ENCODE peak calls at places on chromosomes 3 and 15, in nine cellular contexts. One of them, this sample, is unnamed.

GRCh38 chr15:57312323-57313133 is 63.8 kb upstream of the CGNL1 start:
- DNase-seq in body of pancreas: no peak
- DNase-seq in fibroblast of lung: no peak
- DNase-seq in OCI-LY7: no peak
- DNase-seq in right cardiac atrium: peak; percentile 56
- DNase-seq in heart left ventricle: no peak
- DNase-seq in tibial artery: no peak
- DNase-seq in mesendoderm: no peak
- DNase-seq in gastrocnemius medialis: peak; percentile 36
- DNase-seq in this sample: no peak

GRCh38 chr3:99856437-99857220 is 39.0 kb downstream of the CMSS1 start:
- DNase-seq in body of pancreas: no peak
- DNase-seq in fibroblast of lung: peak; percentile 45
- DNase-seq in OCI-LY7: no peak
- DNase-seq in right cardiac atrium: no peak
- DNase-seq in heart left ventricle: no peak
- DNase-seq in tibial artery: no peak
- DNase-seq in mesendoderm: no peak
- DNase-seq in gastrocnemius medialis: no peak
- DNase-seq in this sample: no peak

GRCh38 chr3:155441026-155441425 is 147.5 kb upstream of the STRIT1 start:
- DNase-seq in body of pancreas: no peak
- DNase-seq in fibroblast of lung: no peak
- DNase-seq in OCI-LY7: no peak
- DNase-seq in right cardiac atrium: no peak
- DNase-seq in heart left ventricle: no peak
- DNase-seq in tibial artery: no peak
- DNase-seq in mesendoderm: no peak
- DNase-seq in gastrocnemius medialis: no peak
- DNase-seq in this sample: no peak

GRCh38 chr15:67839358-67839928 is 402 bp downstream of the RNU6-1 start:
- DNase-seq in body of pancreas: no peak
- DNase-seq in fibroblast of lung: peak; percentile 32
- DNase-seq in OCI-LY7: peak; percentile 66
- DNase-seq in right cardiac atrium: no peak
- DNase-seq in heart left ventricle: no peak
- DNase-seq in tibial artery: no peak
- DNase-seq in mesendoderm: peak; percentile 66
- DNase-seq in gastrocnemius medialis: no peak
- DNase-seq in this sample: no peak

GRCh38 chr15:77905301-77905920 is 172.1 kb downstream of the TBC1D2B start:
- DNase-seq in body of pancreas: no peak
- DNase-seq in fibroblast of lung: no peak
- DNase-seq in OCI-LY7: no peak
- DNase-seq in right cardiac atrium: no peak
- DNase-seq in heart left ventricle: no peak
- DNase-seq in tibial artery: peak; percentile 14
- DNase-seq in mesendoderm: no peak
- DNase-seq in gastrocnemius medialis: no peak
- DNase-seq in this sample: no peak

GRCh38 chr3:8982509-8982908 is 19.2 kb upstream of the RAD18 start:
- DNase-seq in body of pancreas: no peak
- DNase-seq in fibroblast of lung: peak; percentile 52
- DNase-seq in OCI-LY7: no peak
- DNase-seq in right cardiac atrium: no peak
- DNase-seq in heart left ventricle: no peak
- DNase-seq in tibial artery: no peak
- DNase-seq in mesendoderm: no peak
- DNase-seq in gastrocnemius medialis: no peak
- DNase-seq in this sample: no peak

GRCh38 chr3:66115858-66116654 is 77.3 kb upstream of the MAGI1 start:
- DNase-seq in body of pancreas: peak; percentile 67
- DNase-seq in fibroblast of lung: peak; percentile 99
- DNase-seq in OCI-LY7: no peak
- DNase-seq in right cardiac atrium: peak; percentile 24
- DNase-seq in heart left ventricle: peak; percentile 66
- DNase-seq in tibial artery: peak; percentile 51
- DNase-seq in mesendoderm: peak; percentile 97
- DNase-seq in gastrocnemius medialis: peak; percentile 76
- DNase-seq in this sample: peak; percentile 34

GRCh38 chr15:31483053-31483923 is 156.7 kb downstream of the KLF13 start:
- DNase-seq in body of pancreas: no peak
- DNase-seq in fibroblast of lung: no peak
- DNase-seq in OCI-LY7: no peak
- DNase-seq in right cardiac atrium: peak; percentile 64
- DNase-seq in heart left ventricle: no peak
- DNase-seq in tibial artery: no peak
- DNase-seq in mesendoderm: no peak
- DNase-seq in gastrocnemius medialis: peak; percentile 5
- DNase-seq in this sample: no peak

GRCh38 chr3:25604107-25604805 is 60.5 kb downstream of the TOP2B start:
- DNase-seq in body of pancreas: no peak
- DNase-seq in fibroblast of lung: peak; percentile 97
- DNase-seq in OCI-LY7: no peak
- DNase-seq in right cardiac atrium: no peak
- DNase-seq in heart left ventricle: no peak
- DNase-seq in tibial artery: no peak
- DNase-seq in mesendoderm: peak; percentile 48
- DNase-seq in gastrocnemius medialis: no peak
- DNase-seq in this sample: no peak

GRCh38 chr3:105829229-105829628 is 39.6 kb downstream of the CBLB start:
- DNase-seq in body of pancreas: no peak
- DNase-seq in fibroblast of lung: no peak
- DNase-seq in OCI-LY7: no peak
- DNase-seq in right cardiac atrium: no peak
- DNase-seq in heart left ventricle: no peak
- DNase-seq in tibial artery: no peak
- DNase-seq in mesendoderm: no peak
- DNase-seq in gastrocnemius medialis: no peak
- DNase-seq in this sample: no peak

DNA sequence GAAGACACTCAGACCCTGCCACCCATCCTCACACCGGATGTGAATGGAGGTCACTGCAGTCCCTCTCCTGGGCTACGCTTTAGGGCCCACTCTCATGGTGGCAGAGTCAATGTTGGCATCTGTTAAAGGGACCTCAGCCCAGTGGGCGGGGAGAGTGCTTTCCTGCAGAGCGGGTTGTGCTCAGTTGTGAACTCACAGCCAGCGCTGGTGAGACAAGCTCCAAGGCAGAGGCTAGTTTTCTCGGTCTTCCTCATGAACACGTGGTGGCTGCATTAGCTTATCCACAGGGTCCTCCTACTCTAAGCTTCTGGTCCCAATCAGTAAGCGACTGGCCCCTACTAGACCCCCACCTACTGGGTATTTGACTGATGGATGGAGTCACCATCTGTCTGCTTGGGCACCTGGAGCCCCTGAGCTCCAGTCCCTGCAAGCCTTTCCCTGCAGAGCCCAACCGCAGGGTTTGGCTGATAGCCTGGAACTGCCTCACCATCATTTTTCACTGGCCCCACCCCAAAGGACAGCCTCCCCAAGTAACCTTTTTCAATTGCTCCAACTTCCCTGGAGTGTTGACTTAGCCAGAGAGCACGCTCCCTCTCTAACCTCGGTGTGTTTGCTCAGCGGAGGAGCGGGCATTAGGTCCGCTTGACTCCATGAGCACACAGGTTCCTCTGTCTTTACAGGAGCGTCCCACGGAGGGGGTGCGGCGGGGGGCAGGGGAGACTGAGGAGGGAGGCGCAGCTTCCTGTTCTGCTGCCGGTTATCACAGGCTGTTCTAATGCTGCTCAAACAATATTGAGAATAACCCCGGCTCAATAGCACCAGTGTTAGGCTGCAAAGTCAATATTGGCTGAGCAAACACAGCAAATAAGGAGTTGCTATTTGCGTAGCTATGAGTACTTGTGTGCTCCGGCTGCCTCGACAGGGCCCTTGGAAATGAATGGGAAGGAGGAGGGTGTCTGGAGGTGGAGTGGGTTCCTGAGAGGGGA is 141.7 kb downstream of the RPLP1 start:
- DNase-seq in body of pancreas: peak; percentile 92
- DNase-seq in fibroblast of lung: peak; percentile 94
- DNase-seq in OCI-LY7: no peak
- DNase-seq in right cardiac atrium: peak; percentile 81
- DNase-seq in heart left ventricle: peak; percentile 42
- DNase-seq in tibial artery: peak; percentile 68
- DNase-seq in mesendoderm: no peak
- DNase-seq in gastrocnemius medialis: peak; percentile 21
- DNase-seq in this sample: peak; percentile 59
- H3K4me3 ChIP-seq in body of pancreas: no peak overlapping the region
- H3K4me3 ChIP-seq in fibroblast of lung: no peak overlapping the region
- H3K4me3 ChIP-seq in OCI-LY7: no peak overlapping the region
- H3K4me3 ChIP-seq in right cardiac atrium: no peak overlapping the region
- H3K4me3 ChIP-seq in heart left ventricle: no peak overlapping the region
- H3K4me3 ChIP-seq in tibial artery: peak overlapping the region; percentile 13
- H3K4me3 ChIP-seq in mesendoderm: no peak overlapping the region
- H3K4me3 ChIP-seq in gastrocnemius medialis: no peak overlapping the region
- H3K4me3 ChIP-seq in this sample: peak overlapping the region; percentile 25

GRCh38 chr3:114899186-114899931 is 247.7 kb downstream of the ZBTB20 start:
- DNase-seq in body of pancreas: peak; percentile 81
- DNase-seq in fibroblast of lung: no peak
- DNase-seq in OCI-LY7: no peak
- DNase-seq in right cardiac atrium: no peak
- DNase-seq in heart left ventricle: no peak
- DNase-seq in tibial artery: no peak
- DNase-seq in mesendoderm: no peak
- DNase-seq in gastrocnemius medialis: peak; percentile 63
- DNase-seq in this sample: no peak

GRCh38 chr3:114900908-114901307 is 246.2 kb downstream of the ZBTB20 start:
- DNase-seq in body of pancreas: no peak
- DNase-seq in fibroblast of lung: no peak
- DNase-seq in OCI-LY7: no peak
- DNase-seq in right cardiac atrium: no peak
- DNase-seq in heart left ventricle: no peak
- DNase-seq in tibial artery: no peak
- DNase-seq in mesendoderm: no peak
- DNase-seq in gastrocnemius medialis: no peak
- DNase-seq in this sample: no peak

GRCh38 chr3:114904633-114905032 is 242.5 kb downstream of the ZBTB20 start:
- DNase-seq in body of pancreas: no peak
- DNase-seq in fibroblast of lung: no peak
- DNase-seq in OCI-LY7: no peak
- DNase-seq in right cardiac atrium: no peak
- DNase-seq in heart left ventricle: no peak
- DNase-seq in tibial artery: no peak
- DNase-seq in mesendoderm: no peak
- DNase-seq in gastrocnemius medialis: no peak
- DNase-seq in this sample: no peak

GRCh38 chr3:114903213-114903612 is 243.9 kb downstream of the ZBTB20 start:
- DNase-seq in body of pancreas: no peak
- DNase-seq in fibroblast of lung: no peak
- DNase-seq in OCI-LY7: no peak
- DNase-seq in right cardiac atrium: no peak
- DNase-seq in heart left ventricle: no peak
- DNase-seq in tibial artery: no peak
- DNase-seq in mesendoderm: no peak
- DNase-seq in gastrocnemius medialis: no peak
- DNase-seq in this sample: no peak

DNA sequence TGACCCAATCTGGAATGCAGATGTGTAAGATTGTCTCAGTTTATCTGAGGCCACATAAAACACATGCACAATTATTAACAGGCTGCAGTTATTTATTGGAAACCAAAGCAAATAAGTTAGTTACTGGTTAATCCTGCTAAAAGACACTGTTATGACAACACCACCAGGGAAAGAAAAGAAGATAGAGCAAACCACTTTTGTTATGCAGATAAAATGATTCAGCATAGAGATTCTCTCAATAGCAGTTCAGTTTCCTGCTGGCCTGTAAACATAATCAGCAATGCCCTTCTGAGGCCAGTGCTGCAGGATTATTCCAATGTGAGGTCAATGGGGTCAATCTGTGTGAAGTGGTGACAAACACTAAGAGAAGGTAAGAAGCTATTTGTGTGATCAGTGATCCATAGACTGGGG is 244.4 kb downstream of the ZBTB20 start:
- DNase-seq in body of pancreas: no peak
- DNase-seq in fibroblast of lung: no peak
- DNase-seq in OCI-LY7: no peak
- DNase-seq in right cardiac atrium: no peak
- DNase-seq in heart left ventricle: no peak
- DNase-seq in tibial artery: no peak
- DNase-seq in mesendoderm: peak; percentile 33
- DNase-seq in gastrocnemius medialis: no peak
- DNase-seq in this sample: no peak
- H3K27ac ChIP-seq in body of pancreas: peak overlapping the region; percentile 91
- H3K27ac ChIP-seq in fibroblast of lung: no peak overlapping the region
- H3K27ac ChIP-seq in OCI-LY7: no peak overlapping the region
- H3K27ac ChIP-seq in right cardiac atrium: peak overlapping the region; percentile 46
- H3K27ac ChIP-seq in heart left ventricle: peak overlapping the region; percentile 22
- H3K27ac ChIP-seq in tibial artery: peak overlapping the region; percentile 29
- H3K27ac ChIP-seq in mesendoderm: no peak overlapping the region
- H3K27ac ChIP-seq in gastrocnemius medialis: peak overlapping the region; percentile 48
- H3K27ac ChIP-seq in this sample: no peak overlapping the region

DNA sequence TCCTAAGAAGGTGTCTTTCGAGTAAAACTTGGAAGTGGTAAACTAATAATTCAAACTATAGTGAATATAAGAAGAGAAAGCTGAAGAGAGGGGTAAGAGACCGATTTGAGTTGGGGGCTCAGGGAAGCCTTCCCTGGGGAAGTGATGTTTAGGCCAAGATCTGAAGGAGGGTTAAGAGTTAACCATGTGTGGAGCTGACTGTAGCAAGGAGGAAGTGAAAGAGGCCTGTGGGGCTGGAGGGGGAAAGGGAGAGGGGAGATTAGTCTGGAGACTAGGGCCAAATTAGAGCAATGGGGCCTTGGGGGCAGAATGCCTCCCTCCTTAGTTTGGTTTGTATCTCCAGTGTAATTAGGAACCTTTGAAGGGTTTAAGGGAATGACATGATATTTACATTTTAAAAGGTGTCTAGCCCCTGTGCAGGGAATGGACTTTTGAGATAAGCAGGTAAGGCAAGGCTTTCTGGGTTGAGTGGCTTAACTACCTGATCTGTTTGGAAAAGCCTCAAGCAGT is 2.2 kb downstream of the ZNF592 start:
- DNase-seq in body of pancreas: no peak
- DNase-seq in fibroblast of lung: no peak
- DNase-seq in OCI-LY7: peak; percentile 75
- DNase-seq in right cardiac atrium: no peak
- DNase-seq in heart left ventricle: no peak
- DNase-seq in tibial artery: no peak
- DNase-seq in mesendoderm: peak; percentile 61
- DNase-seq in gastrocnemius medialis: no peak
- DNase-seq in this sample: no peak
- H3K4me1 ChIP-seq in body of pancreas: peaks cover 75% of the 10 kb centered on the region
- H3K4me1 ChIP-seq in fibroblast of lung: peaks cover 4% of the 10 kb centered on the region
- H3K4me1 ChIP-seq in OCI-LY7: peaks cover 52% of the 10 kb centered on the region
- H3K4me1 ChIP-seq in right cardiac atrium: peaks cover 5% of the 10 kb centered on the region
- H3K4me1 ChIP-seq in heart left ventricle: peaks cover 13% of the 10 kb centered on the region
- H3K4me1 ChIP-seq in tibial artery: peaks cover 74% of the 10 kb centered on the region
- H3K4me1 ChIP-seq in mesendoderm: peaks cover 5% of the 10 kb centered on the region
- H3K4me1 ChIP-seq in gastrocnemius medialis: peaks cover 71% of the 10 kb centered on the region
- H3K4me1 ChIP-seq in this sample: peaks cover 74% of the 10 kb centered on the region

DNA sequence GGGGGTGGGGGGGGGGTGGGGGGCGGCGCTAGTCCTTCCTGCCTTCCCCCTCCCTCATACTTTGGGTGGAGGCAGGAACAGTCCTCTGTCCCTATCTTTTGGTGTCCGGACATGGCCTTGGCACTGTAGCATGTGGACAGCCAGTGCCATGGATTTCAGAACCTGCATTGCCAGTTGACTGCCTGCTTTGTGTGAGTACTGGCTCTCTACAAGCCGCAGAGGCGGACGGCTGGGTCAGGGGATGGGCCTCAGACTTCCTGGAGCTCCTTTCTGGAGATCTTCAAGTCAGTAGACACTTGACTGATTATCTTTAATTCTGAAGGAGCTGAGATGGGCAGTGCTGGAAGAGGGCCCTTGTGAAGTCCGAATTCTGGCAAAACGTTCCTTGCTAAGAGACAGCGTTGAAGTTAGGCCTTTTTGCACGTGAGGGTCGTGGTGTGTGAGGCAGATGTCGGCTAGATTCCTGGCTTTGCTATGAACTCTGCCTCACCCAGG is 2.5 kb downstream of the CLDN11 start:
- DNase-seq in body of pancreas: no peak
- DNase-seq in fibroblast of lung: peak; percentile 50
- DNase-seq in OCI-LY7: no peak
- DNase-seq in right cardiac atrium: peak; percentile 75
- DNase-seq in heart left ventricle: no peak
- DNase-seq in tibial artery: no peak
- DNase-seq in mesendoderm: no peak
- DNase-seq in gastrocnemius medialis: no peak
- DNase-seq in this sample: peak; percentile 21
- H3K4me3 ChIP-seq in body of pancreas: no peak overlapping the region
- H3K4me3 ChIP-seq in fibroblast of lung: peak overlapping the region; percentile 77
- H3K4me3 ChIP-seq in OCI-LY7: no peak overlapping the region
- H3K4me3 ChIP-seq in right cardiac atrium: no peak overlapping the region
- H3K4me3 ChIP-seq in heart left ventricle: no peak overlapping the region
- H3K4me3 ChIP-seq in tibial artery: no peak overlapping the region
- H3K4me3 ChIP-seq in mesendoderm: no peak overlapping the region
- H3K4me3 ChIP-seq in gastrocnemius medialis: no peak overlapping the region
- H3K4me3 ChIP-seq in this sample: peak overlapping the region; percentile 28